ENCODE peak calls at places on chromosomes 5 and 9, in six cellular contexts. K is HFF-Myc; B is brain microvascular endothelial cell; W is CD8-positive, alpha-beta T cell; V is astrocyte; S is colonic mucosa. N is an unnamed sample.

GRCh38 chr5:172943283-172943841 is 15.9 kb upstream of the RPL26L1 start:
- DNase-seq in V (peak), W (no peak), K (no peak), S (no peak), B (peak), N (no peak)

GRCh38 chr5:56527174-56527573 is 288.2 kb upstream of the MAP3K1 start:
- DNase-seq in S (no peak), B (no peak), W (no peak), K (no peak), V (no peak), N (no peak)

GRCh38 chr5:95782166-95782565 is 40.4 kb downstream of the GLRX start:
- DNase-seq in K (no peak), S (no peak), W (no peak), V (no peak), B (no peak), N (no peak)

GRCh38 chr5:29337030-29337429 is 1856.5 kb upstream of the CDH6 start:
- DNase-seq in S (no peak), B (no peak), K (no peak), W (no peak), V (no peak), N (no peak)

GRCh38 chr5:73450041-73450598 is 1.5 kb upstream of the FOXD1 start:
- DNase-seq in B (no peak), V (no peak), S (no peak), K (no peak), W (no peak), N (no peak)

GRCh38 chr9:110099236-110099741 is 108.7 kb downstream of the C9orf152 start:
- DNase-seq in W (no peak), B (peak), K (no peak), S (no peak), V (peak), N (no peak)

GRCh38 chr9:80839821-80840670 is 849.3 kb downstream of the TLE1 start:
- DNase-seq in S (no peak), K (no peak), B (no peak), V (peak), W (no peak), N (no peak)

GRCh38 chr5:139063664-139064054 is 134.5 kb downstream of the SIL1 start:
- DNase-seq in B (no peak), K (no peak), W (no peak), S (no peak), V (no peak), N (no peak)

GRCh38 chr9:129346046-129346445 is 168.0 kb upstream of the IER5L start:
- DNase-seq in S (no peak), B (no peak), V (no peak), K (no peak), W (no peak), N (no peak)

GRCh38 chr5:146306838-146307237 is 31.8 kb upstream of the POU4F3 start:
- DNase-seq in V (no peak), S (no peak), B (no peak), K (no peak), W (no peak), N (no peak)

GRCh38 chr5:107483625-107484024 is 187.1 kb downstream of the EFNA5 start:
- DNase-seq in V (no peak), W (no peak), K (no peak), B (no peak), S (no peak), N (no peak)

GRCh38 chr5:69489246-69489645 is 3.3 kb upstream of the OCLN start:
- DNase-seq in W (no peak), S (no peak), B (no peak), K (no peak), V (no peak), N (no peak)

GRCh38 chr5:115181757-115182156 is 12.0 kb upstream of the TRIM36 start:
- DNase-seq in V (no peak), K (no peak), B (no peak), S (no peak), W (no peak), N (no peak)

GRCh38 chr5:164356790-164357189 is 851.4 kb downstream of the MAT2B start:
- DNase-seq in S (no peak), K (no peak), B (no peak), V (no peak), W (no peak), N (no peak)

GRCh38 chr5:172583931-172584511 is 57.0 kb upstream of the NEURL1B start:
- DNase-seq in V (no peak), K (no peak), B (no peak), S (no peak), W (no peak), N (no peak)

GRCh38 chr9:35415769-35416427 is 74.0 kb upstream of the RUSC2 start:
- DNase-seq in V (no peak), W (no peak), B (no peak), S (no peak), K (no peak), N (no peak)

GRCh38 chr9:117073539-117074336 is 341.1 kb downstream of the ASTN2 start:
- DNase-seq in K (peak), V (no peak), S (no peak), B (peak), W (no peak), N (no peak)

GRCh38 chr5:10595305-10595677 is 31.4 kb downstream of the ANKRD33B start:
- DNase-seq in W (no peak), B (no peak), V (peak), S (no peak), K (no peak), N (no peak)

GRCh38 chr5:150582281-150582791 is 58.1 kb upstream of the SYNPO start:
- DNase-seq in S (peak), V (peak), W (no peak), K (no peak), B (no peak), N (no peak)

GRCh38 chr5:107247427-107247826 is 423.3 kb downstream of the EFNA5 start:
- DNase-seq in S (no peak), W (no peak), K (no peak), B (peak), V (no peak), N (no peak)

GRCh38 chr5:160262665-160263064 is 33.4 kb downstream of the FABP6 start:
- DNase-seq in B (peak), S (peak), K (no peak), W (no peak), V (no peak), N (no peak)

GRCh38 chr5:134206627-134207160 is 19.2 kb downstream of the PPP2CA start:
- DNase-seq in K (no peak), S (no peak), W (no peak), B (no peak), V (no peak), N (no peak)

GRCh38 chr5:133354323-133355161 is 257.8 kb downstream of the FSTL4 start:
- DNase-seq in B (no peak), V (no peak), S (no peak), K (no peak), W (peak), N (no peak)

GRCh38 chr9:14313378-14313940 is 482 bp downstream of the NFIB start:
- DNase-seq in S (peak), V (no peak), W (no peak), K (no peak), B (peak), N (no peak)

GRCh38 chr5:54900906-54901725 is 84.3 kb downstream of the ESM1 start:
- DNase-seq in V (peak), S (peak), B (peak), K (no peak), W (no peak), N (no peak)

GRCh38 chr5:135319928-135320606 is 79.0 kb downstream of the MACROH2A1 start:
- DNase-seq in K (no peak), S (no peak), W (no peak), B (no peak), V (no peak), N (no peak)

GRCh38 chr9:114184071-114184470 is 28.7 kb downstream of the COL27A1 start:
- DNase-seq in W (no peak), B (peak), S (no peak), V (peak), K (no peak), N (no peak)

GRCh38 chr9:86202338-86202882 is 57.0 kb downstream of the C9orf153 start:
- DNase-seq in W (no peak), S (no peak), V (peak), K (peak), B (peak), N (no peak)

GRCh38 chr9:109117856-109118801 is 1.6 kb downstream of the TMEM245 start:
- DNase-seq in S (peak), K (no peak), B (peak), W (peak), V (peak), N (no peak)

GRCh38 chr9:124011460-124012301 is at the start of gene LHX2:
- DNase-seq in K (peak), W (no peak), S (peak), V (peak), B (peak), N (no peak)

GRCh38 chr9:76161546-76161945 is 232.7 kb downstream of the RFK start:
- DNase-seq in W (no peak), S (no peak), V (peak), B (peak), K (peak), N (no peak)

GRCh38 chr9:111966851-111967250 is 70.2 kb downstream of the UGCG start:
- DNase-seq in S (no peak), W (no peak), K (no peak), V (no peak), B (no peak), N (no peak)

GRCh38 chr9:93308676-93309075 is 124.7 kb downstream of the WNK2 start:
- DNase-seq in S (no peak), V (no peak), W (peak), K (no peak), B (no peak), N (no peak)

GRCh38 chr9:134501266-134502181 is 140.1 kb upstream of the COL5A1 start:
- DNase-seq in B (no peak), V (peak), W (no peak), S (no peak), K (no peak), N (no peak)

DNA sequence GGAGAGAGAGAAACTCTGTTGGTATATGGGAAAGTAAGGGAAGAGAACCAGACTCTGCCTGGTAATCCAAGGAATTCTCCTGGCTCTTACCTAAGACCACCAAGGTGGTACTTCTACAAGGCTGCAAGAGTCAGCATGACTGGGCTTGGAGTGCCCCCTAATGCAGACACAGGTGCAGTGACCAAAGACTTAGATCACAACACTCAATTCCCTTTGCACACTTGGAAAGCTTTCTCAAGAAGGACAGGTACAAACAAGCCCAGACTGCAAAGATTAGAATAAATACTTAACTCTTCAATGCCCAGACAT is 25.2 kb downstream of the UGT3A2 start:
- DNase-seq in W (no peak), V (no peak), B (no peak), S (no peak), K (no peak), N (no peak)
- TF ChIP-seq CTCF in W (no peak), V (no peak), B (no peak), S (no peak), K (no peak), N (no peak)

GRCh38 chr9:127763918-127764384 is 14.5 kb downstream of the SH2D3C start:
- DNase-seq in K (no peak), S (no peak), B (no peak), V (no peak), W (no peak), N (no peak)
- TF ChIP-seq CTCF in K (peak), S (peak), B (peak), V (peak), W (peak), N (no peak)

GRCh38 chr9:98644011-98644410 is 64.7 kb downstream of the GABBR2 start:
- DNase-seq in V (no peak), B (no peak), W (no peak), S (no peak), K (no peak), N (no peak)

GRCh38 chr9:98641675-98642074 is 67.1 kb downstream of the GABBR2 start:
- DNase-seq in V (no peak), W (no peak), K (no peak), S (no peak), B (no peak), N (no peak)

GRCh38 chr9:98639133-98639532 is 69.6 kb downstream of the GABBR2 start:
- DNase-seq in B (no peak), V (no peak), K (no peak), S (no peak), W (no peak), N (no peak)

GRCh38 chr9:98640394-98640793 is 68.3 kb downstream of the GABBR2 start:
- DNase-seq in S (no peak), W (no peak), B (no peak), V (no peak), K (no peak), N (no peak)

GRCh38 chr9:98642661-98643312 is 65.9 kb downstream of the GABBR2 start:
- DNase-seq in K (no peak), S (no peak), V (no peak), B (no peak), W (no peak), N (no peak)
- TF ChIP-seq CTCF in K (peak), S (no peak), V (no peak), B (peak), W (no peak), N (no peak)

GRCh38 chr5:81207009-81207408 is 26.1 kb upstream of the CKMT2 start:
- DNase-seq in K (no peak), B (peak), V (no peak), S (no peak), W (no peak), N (no peak)
- TF ChIP-seq CTCF in K (peak), B (peak), V (no peak), S (no peak), W (no peak), N (no peak)

GRCh38 chr5:59893061-59893435 is 478 bp downstream of the PDE4D start:
- DNase-seq in V (no peak), B (no peak), W (no peak), K (no peak), S (no peak), N (no peak)

GRCh38 chr5:59897075-59897474 is 3.5 kb upstream of the PDE4D start:
- DNase-seq in B (no peak), S (no peak), W (no peak), V (no peak), K (no peak), N (no peak)

DNA sequence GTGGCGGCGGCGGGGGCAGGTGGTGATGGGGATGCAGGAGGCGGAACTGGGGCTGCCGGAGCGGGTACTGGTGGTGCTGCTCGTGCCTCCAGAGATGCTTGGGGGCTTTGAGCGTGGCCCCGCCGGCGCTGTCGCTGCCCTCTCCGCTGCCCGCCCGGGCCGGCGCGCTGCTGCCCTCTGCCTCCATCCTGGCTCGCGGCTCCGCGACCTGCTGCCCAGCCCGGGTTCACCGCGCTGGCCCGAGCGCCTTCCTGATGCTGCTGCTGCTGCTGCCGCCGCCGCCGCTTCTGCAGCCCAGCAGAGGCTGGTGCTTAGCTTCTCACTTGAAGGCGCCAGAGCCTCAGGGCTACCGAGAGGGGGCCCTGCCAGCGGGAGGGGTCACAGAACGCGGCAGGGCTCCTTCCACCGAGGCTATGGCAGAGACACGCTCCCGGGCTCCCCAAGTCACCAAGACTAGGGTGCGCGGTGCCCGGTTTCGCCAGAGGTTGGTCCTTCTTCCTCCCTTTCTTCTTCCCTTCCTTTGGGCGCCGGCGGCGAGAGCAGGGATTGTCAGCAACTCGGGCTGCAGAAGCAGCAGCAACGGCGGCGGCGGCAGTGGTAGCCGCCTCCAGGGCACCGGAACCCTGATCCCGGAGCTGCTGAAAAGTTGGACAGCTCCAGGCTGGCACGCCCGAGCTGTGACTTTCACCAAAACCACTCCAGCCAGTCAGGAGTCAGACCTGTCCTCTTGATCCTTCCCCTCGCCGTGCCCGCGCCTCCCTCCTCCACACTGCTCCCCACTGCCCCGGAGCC is at the start of gene PDE4D:
- DNase-seq in V (peak), B (peak), W (no peak), S (peak), K (peak), N (no peak)
- TF ChIP-seq CTCF in V (no peak), B (peak), W (no peak), S (no peak), K (no peak), N (no peak)

GRCh38 chr5:118611332-118611945 is 376.9 kb downstream of the DTWD2 start:
- DNase-seq in S (no peak), W (no peak), K (peak), B (peak), V (no peak), N (no peak)
- TF ChIP-seq CTCF in S (peak), W (no peak), K (peak), B (peak), V (peak), N (no peak)

GRCh38 chr9:137095664-137096517 is 9.1 kb downstream of the MAN1B1 start:
- DNase-seq in V (no peak), W (peak), K (no peak), B (no peak), S (no peak), N (no peak)
- TF ChIP-seq CTCF in V (no peak), W (peak), K (peak), B (peak), S (no peak), N (no peak)

DNA sequence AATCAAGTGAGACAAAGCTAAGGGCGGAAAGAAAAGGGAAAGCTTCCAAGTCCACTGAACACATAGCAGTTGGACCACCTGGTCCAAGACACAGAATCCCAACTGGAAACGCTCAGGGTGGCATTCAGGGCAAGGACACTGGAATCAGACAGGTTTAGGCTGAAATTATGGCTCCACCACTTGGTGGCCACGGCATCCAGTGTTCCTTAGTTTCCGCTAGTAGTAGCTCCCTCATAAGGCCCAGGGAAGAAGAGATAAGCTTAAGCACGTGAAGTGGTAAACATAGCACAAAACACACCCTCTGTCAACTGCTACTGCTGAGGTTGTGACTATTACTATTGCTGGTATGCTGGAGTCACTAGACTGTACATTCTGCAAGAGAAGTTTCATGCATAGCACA is 209.4 kb downstream of the GLIS3 start:
- DNase-seq in S (no peak), K (no peak), V (no peak), B (no peak), W (no peak), N (no peak)
- TF ChIP-seq CTCF in S (no peak), K (no peak), V (no peak), B (peak), W (no peak), N (no peak)

GRCh38 chr5:78367318-78367991 is 7.0 kb downstream of the SCAMP1 start:
- DNase-seq in K (no peak), V (no peak), S (no peak), W (no peak), B (no peak), N (no peak)
- TF ChIP-seq CTCF in K (no peak), V (no peak), S (no peak), W (no peak), B (peak), N (no peak)

DNA sequence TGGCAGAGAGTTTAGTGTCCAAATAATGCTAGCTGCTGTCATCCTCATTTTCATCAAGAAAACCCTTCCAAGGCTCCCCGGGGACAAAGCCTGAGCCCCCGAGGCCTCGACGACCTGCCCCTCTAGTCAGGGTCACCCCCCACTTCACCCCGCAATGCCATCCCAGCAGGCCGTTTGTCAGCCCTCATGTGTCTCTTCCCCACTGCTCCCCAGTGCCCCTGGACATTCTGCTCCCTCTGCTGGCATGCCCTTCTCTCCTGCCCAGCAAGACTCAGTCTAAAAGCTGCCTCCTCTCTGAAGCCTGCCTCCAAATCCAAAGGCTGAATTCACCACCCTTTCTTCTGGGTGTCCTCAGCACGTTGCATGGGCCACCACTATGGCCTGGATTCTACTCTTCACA is 59.3 kb downstream of the PAX5 start:
- DNase-seq in W (no peak), S (no peak), K (no peak), V (no peak), B (no peak), N (no peak)
- TF ChIP-seq CTCF in W (no peak), S (no peak), K (peak), V (no peak), B (peak), N (no peak)